ENCODE peak calls at places on chromosomes 4 and X, in six cellular contexts. P is heart left ventricle, T is breast epithelium, Y is right lobe of liver, J is suprapubic skin, W is esophagus muscularis mucosa. E is an unnamed sample.

GRCh38 chr4:143514432-143514831 is 930 bp downstream of the SMARCA5 start:
- DNase-seq in P (peak; percentile 55), T (peak; percentile 32), Y (peak; percentile 49), J (peak; percentile 79), W (no peak), E (peak; percentile 87)

GRCh38 chr4:143082698-143083097 is 102.0 kb upstream of the USP38 start:
- DNase-seq in P (no peak), T (no peak), Y (no peak), J (no peak), W (no peak), E (no peak)

GRCh38 chrX:153684447-153685178 is 3.1 kb upstream of the SLC6A8 start:
- DNase-seq in P (peak; percentile 9), T (no peak), Y (no peak), J (peak; percentile 48), W (no peak), E (no peak)

GRCh38 chr4:76559236-76560071 is 124.4 kb downstream of the SHROOM3 start:
- DNase-seq in P (no peak), T (no peak), Y (no peak), J (no peak), W (no peak), E (no peak)

GRCh38 chrX:19747672-19748610 is 139.5 kb downstream of the SH3KBP1 start:
- DNase-seq in P (peak; percentile 22), T (no peak), Y (no peak), J (no peak), W (no peak), E (no peak)

GRCh38 chr4:101597204-101597603 is 193.3 kb upstream of the BANK1 start:
- DNase-seq in P (no peak), T (no peak), Y (no peak), J (no peak), W (no peak), E (no peak)

GRCh38 chr4:46950826-46951225 is 41.8 kb upstream of the COX7B2 start:
- DNase-seq in P (no peak), T (no peak), Y (no peak), J (no peak), W (no peak), E (no peak)

GRCh38 chr4:76256032-76256431 is 4.5 kb downstream of the FAM47E start:
- DNase-seq in P (no peak), T (no peak), Y (no peak), J (no peak), W (no peak), E (no peak)

GRCh38 chrX:136608295-136608933 is 39.5 kb upstream of the CD40LG start:
- DNase-seq in P (peak; percentile 33), T (no peak), Y (peak; percentile 58), J (no peak), W (no peak), E (no peak)

GRCh38 chrX:17359500-17359899 is 15.5 kb upstream of the NHS start:
- DNase-seq in P (no peak), T (no peak), Y (no peak), J (no peak), W (no peak), E (no peak)

GRCh38 chr4:172892300-172892699 is 276.3 kb upstream of the GALNT7 start:
- DNase-seq in P (no peak), T (no peak), Y (no peak), J (no peak), W (no peak), E (no peak)

GRCh38 chr4:53919605-53920004 is 144.8 kb downstream of the CHIC2 start:
- DNase-seq in P (no peak), T (no peak), Y (no peak), J (no peak), W (peak; percentile 45), E (no peak)

GRCh38 chr4:7651461-7651921 is 216.8 kb upstream of the PSAPL1 start:
- DNase-seq in P (no peak), T (peak; percentile 91), Y (no peak), J (no peak), W (no peak), E (no peak)

GRCh38 chr4:98314791-98315565 is 53.8 kb downstream of the RAP1GDS1 start:
- DNase-seq in P (no peak), T (no peak), Y (no peak), J (no peak), W (no peak), E (no peak)

GRCh38 chr4:168541608-168541953 is 44.7 kb downstream of the PALLD start:
- DNase-seq in P (no peak), T (no peak), Y (no peak), J (no peak), W (no peak), E (no peak)

GRCh38 chr4:92305148-92305877 is 1.5 kb downstream of the GRID2 start:
- DNase-seq in P (peak; percentile 49), T (no peak), Y (no peak), J (no peak), W (peak; percentile 91), E (peak; percentile 83)

GRCh38 chrX:54030329-54030728 is 13.9 kb downstream of the PHF8 start:
- DNase-seq in P (no peak), T (no peak), Y (no peak), J (no peak), W (no peak), E (no peak)

GRCh38 chr4:118557298-118557851 is 127.8 kb upstream of the METTL14 start:
- DNase-seq in P (no peak), T (peak; percentile 77), Y (no peak), J (no peak), W (no peak), E (no peak)

GRCh38 chr4:27357283-27357682 is 496.6 kb downstream of the STIM2 start:
- DNase-seq in P (no peak), T (no peak), Y (no peak), J (no peak), W (no peak), E (no peak)

GRCh38 chr4:75633846-75634245 is 3.5 kb upstream of the CDKL2 start:
- DNase-seq in P (no peak), T (no peak), Y (no peak), J (no peak), W (no peak), E (no peak)

GRCh38 chrX:18422886-18423285 is 2.5 kb upstream of the CDKL5 start:
- DNase-seq in P (no peak), T (no peak), Y (no peak), J (no peak), W (no peak), E (no peak)

DNA sequence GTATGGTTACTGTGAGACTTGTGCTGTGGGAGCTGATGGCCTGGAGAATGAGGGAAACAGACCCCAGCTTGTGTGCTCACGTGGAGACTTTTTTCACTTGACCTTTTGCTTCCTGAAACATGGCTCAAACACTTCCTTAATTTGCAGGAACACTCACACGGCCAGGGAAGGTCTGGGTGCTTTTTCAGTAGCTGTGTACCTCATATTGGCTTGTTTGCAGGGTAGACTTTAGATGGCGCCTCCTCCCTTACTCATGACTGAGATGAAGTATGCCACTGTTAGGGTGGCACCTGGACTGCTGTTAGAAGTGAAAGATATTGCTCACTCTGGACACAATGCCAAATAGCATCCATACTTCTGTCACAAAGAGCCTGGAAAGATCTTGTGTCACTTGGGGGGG is 75.7 kb upstream of the WDR1 start:
- DNase-seq in P (no peak), T (no peak), Y (no peak), J (no peak), W (no peak), E (no peak)
- TF ChIP-seq CTCF in P (no peak), T (no peak), Y (no peak), J (no peak), W (no peak), E (no peak)

GRCh38 chrX:129791336-129791735 is 11.6 kb downstream of the SASH3 start:
- DNase-seq in P (no peak), T (no peak), Y (no peak), J (no peak), W (no peak), E (no peak)

GRCh38 chrX:129792586-129793291 is 13.0 kb downstream of the SASH3 start:
- DNase-seq in P (no peak), T (no peak), Y (no peak), J (no peak), W (no peak), E (no peak)

GRCh38 chrX:129791961-129792570 is 12.3 kb downstream of the SASH3 start:
- DNase-seq in P (no peak), T (no peak), Y (no peak), J (no peak), W (no peak), E (peak; percentile 80)

GRCh38 chrX:129795584-129795983 is 15.8 kb downstream of the SASH3 start:
- DNase-seq in P (no peak), T (no peak), Y (no peak), J (no peak), W (no peak), E (no peak)

GRCh38 chrX:129793604-129794191 is 13.9 kb downstream of the SASH3 start:
- DNase-seq in P (no peak), T (no peak), Y (no peak), J (no peak), W (no peak), E (peak; percentile 73)
- TF ChIP-seq POLR2A in P (no peak), T (no peak), Y (no peak), J (no peak), W (no peak), E (no peak)

GRCh38 chr4:183099537-183100297 is 660 bp downstream of the WWC2 start:
- DNase-seq in P (peak; percentile 53), T (no peak), Y (peak; percentile 57), J (no peak), W (no peak), E (peak; percentile 88)

GRCh38 chr4:183098080-183098722 is 856 bp upstream of the WWC2 start:
- DNase-seq in P (peak; percentile 75), T (peak; percentile 28), Y (peak; percentile 81), J (peak; percentile 81), W (peak; percentile 92), E (peak; percentile 93)

GRCh38 chr4:183100298-183100599 is 1.2 kb downstream of the WWC2 start:
- DNase-seq in P (no peak), T (no peak), Y (no peak), J (no peak), W (no peak), E (no peak)

GRCh38 chr4:183097251-183098079 is 1.6 kb upstream of the WWC2 start:
- DNase-seq in P (peak; percentile 44), T (no peak), Y (peak; percentile 51), J (no peak), W (no peak), E (peak; percentile 14)

DNA sequence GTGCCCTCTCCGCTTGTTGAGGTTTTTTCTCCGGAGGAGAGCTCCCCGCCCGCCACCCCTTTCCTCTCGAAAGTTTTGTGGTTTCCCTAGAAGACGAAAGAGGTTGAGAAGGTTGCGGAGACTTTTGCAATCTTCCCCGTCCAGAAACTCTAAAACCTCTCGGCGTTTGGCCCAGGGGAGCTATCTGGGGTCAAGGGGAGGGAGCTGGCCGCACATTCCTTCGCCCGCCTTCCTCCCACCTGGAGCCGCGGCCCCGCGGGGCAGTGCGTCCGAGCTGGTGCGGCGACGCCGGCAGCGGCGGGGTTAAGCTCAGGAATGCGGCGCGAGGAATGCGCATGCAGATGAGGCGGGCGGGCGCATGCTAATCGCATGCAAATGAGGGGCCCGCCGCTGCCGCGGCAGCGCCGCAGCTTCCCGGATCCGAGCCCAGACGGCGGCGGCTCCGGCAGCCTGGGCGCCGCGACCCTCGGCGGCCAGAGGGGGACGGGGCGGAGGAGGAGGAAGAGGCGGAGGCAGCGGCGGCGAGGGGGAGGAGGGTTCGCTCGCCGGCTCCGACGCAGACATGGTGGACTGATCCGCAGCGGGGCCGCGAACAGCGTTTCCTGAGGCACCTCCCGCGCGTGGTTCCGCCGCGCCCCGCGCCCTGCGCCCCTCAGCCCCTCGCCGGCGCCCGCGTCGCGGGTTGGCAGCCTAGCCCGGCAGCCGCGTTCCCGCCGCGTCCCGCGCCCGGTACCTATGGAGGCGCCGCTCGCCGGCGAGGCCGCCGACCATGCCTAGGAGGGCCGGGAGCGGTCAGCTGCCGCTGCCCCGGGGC is at the start of gene WWC2:
- DNase-seq in P (peak; percentile 95), T (peak; percentile 83), Y (peak; percentile 94), J (peak; percentile 93), W (peak; percentile 95), E (peak; percentile 83)
- H3K4me3 ChIP-seq in P (peak within 1 kb of the TSS; percentile 71), T (peak within 1 kb of the TSS; percentile 83), Y (peak within 1 kb of the TSS; percentile 81), J (peak within 1 kb of the TSS; percentile 95), W (peak within 1 kb of the TSS; percentile 77), E (peak within 1 kb of the TSS; percentile 88)

GRCh38 chr4:137610960-137611359 is 78.7 kb upstream of the PCDH18 start:
- DNase-seq in P (no peak), T (no peak), Y (no peak), J (no peak), W (no peak), E (no peak)
- TF ChIP-seq CTCF in P (peak; percentile 39), T (no peak), Y (no peak), J (peak; percentile 23), W (no peak), E (no peak)

E was measured in lower leg skin.